ENCODE peak calls at places on chromosomes 12 and 14, in ten cellular contexts. K, L, D, Q, F, Y, U, C, G and Z are unnamed samples.

GRCh38 chr12:39764944-39765560 is 145.4 kb upstream of the ABCD2 start:
- DNase-seq in U (peak; percentile 57), G (peak; percentile 39), Q (peak; percentile 41), K (peak; percentile 23), C (peak; percentile 58), L (peak; percentile 78), Y (no peak), F (peak; percentile 68), D (peak; percentile 67), Z (peak; percentile 56)

GRCh38 chr12:132163041-132163910 is 19.0 kb downstream of the NOC4L start:
- DNase-seq in F (no peak), U (no peak), Y (no peak), G (no peak), K (no peak), D (no peak), C (peak; percentile 37), L (no peak), Q (no peak), Z (no peak)

GRCh38 chr12:107864235-107864634 is 89.7 kb downstream of the ASCL4 start:
- DNase-seq in G (peak; percentile 68), Y (no peak), Q (no peak), C (no peak), F (peak; percentile 63), D (no peak), U (no peak), L (no peak), K (no peak), Z (peak; percentile 29)

GRCh38 chr12:130147875-130148596 is 14.2 kb upstream of the FZD10 start:
- DNase-seq in Y (no peak), F (no peak), Q (no peak), C (no peak), K (no peak), D (no peak), U (no peak), L (no peak), G (no peak), Z (no peak)

GRCh38 chr12:131783915-131784541 is 44.2 kb upstream of the MMP17 start:
- DNase-seq in K (peak; percentile 73), F (peak; percentile 79), Q (no peak), L (peak; percentile 96), C (peak; percentile 84), Y (peak; percentile 71), U (peak; percentile 15), G (no peak), D (no peak), Z (no peak)

GRCh38 chr12:958449-959123 is 9.1 kb upstream of the RAD52 start:
- DNase-seq in C (peak; percentile 4), G (no peak), L (peak; percentile 51), K (no peak), Q (peak; percentile 49), F (no peak), U (no peak), Y (no peak), D (no peak), Z (no peak)

GRCh38 chr12:43370299-43370698 is 181.7 kb downstream of the ADAMTS20 start:
- DNase-seq in G (no peak), Q (no peak), F (no peak), C (peak; percentile 94), Y (no peak), L (peak; percentile 63), K (peak; percentile 76), D (no peak), U (no peak), Z (no peak)

GRCh38 chr12:86376052-86376451 is 119.9 kb upstream of the MGAT4C start:
- DNase-seq in C (no peak), Q (no peak), G (peak; percentile 17), L (no peak), Y (no peak), D (no peak), U (no peak), K (peak; percentile 3), F (peak; percentile 64), Z (no peak)

DNA sequence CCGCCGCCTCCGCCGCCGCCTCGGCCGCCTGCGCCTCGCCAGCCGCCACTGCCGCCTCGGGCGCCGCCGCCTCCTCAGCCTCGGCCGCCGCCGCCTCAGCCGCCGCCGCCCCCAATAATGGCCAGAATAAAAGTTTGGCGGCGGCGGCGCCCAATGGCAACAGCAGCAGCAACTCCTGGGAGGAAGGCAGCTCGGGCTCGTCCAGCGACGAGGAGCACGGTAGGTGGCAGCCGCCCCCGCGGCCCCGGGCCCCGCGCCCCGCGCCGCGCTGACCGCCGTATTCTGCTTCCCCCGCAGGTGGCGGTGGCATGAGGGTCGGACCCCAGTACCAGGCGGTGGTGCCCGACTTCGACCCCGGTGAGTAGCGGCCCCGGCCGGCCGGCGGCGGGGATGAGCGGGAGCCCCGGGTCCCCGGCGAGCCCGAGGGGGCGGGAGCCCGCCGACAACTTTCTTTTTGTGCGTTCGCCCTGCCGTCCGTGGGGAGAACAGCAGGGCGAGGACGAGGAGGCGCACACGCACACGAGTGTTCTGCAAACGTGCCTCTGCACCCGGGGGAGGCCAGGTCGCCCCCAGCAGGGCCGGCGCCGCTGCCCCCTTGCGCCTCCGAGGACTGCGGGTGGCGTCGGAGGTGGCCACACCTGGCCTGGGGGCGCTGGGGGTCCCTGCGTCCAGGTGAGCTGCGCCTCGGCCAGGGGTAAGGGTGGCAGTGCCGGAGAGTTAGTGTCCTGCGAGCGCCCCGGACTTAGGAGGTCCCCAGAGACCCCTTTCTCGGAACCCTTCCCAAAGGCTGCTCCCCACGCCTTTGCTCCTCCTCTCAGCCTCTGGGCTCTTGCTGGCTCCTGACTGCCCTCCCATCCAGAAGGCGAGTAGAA is 756 bp downstream of the RCOR1 start:
- DNase-seq in D (peak; percentile 76), F (peak; percentile 60), K (no peak), U (peak; percentile 37), C (peak; percentile 28), L (peak; percentile 84), G (peak; percentile 82), Q (peak; percentile 68), Y (peak; percentile 62), Z (peak; percentile 67)
- H3K79me2 ChIP-seq in D (peaks cover 54% of the 10 kb centered on the region), F (peaks cover 51% of the 10 kb centered on the region), K (peaks cover 60% of the 10 kb centered on the region), U (peaks cover 23% of the 10 kb centered on the region), C (peaks cover 54% of the 10 kb centered on the region), L (peaks cover 53% of the 10 kb centered on the region), G (peaks cover 64% of the 10 kb centered on the region), Q (peaks cover 36% of the 10 kb centered on the region), Y (peaks cover 71% of the 10 kb centered on the region), Z (peaks cover 52% of the 10 kb centered on the region)

GRCh38 chr14:22232486-22232885 is 356.5 kb downstream of the DAD1 start:
- DNase-seq in U (no peak), F (peak; percentile 65), K (no peak), C (no peak), D (no peak), G (no peak), L (no peak), Y (no peak), Q (no peak), Z (no peak)

GRCh38 chr14:22227084-22227483 is 361.9 kb downstream of the DAD1 start:
- DNase-seq in C (no peak), Y (no peak), Q (no peak), L (no peak), D (no peak), U (no peak), G (no peak), K (no peak), F (no peak), Z (no peak)

GRCh38 chr14:22231022-22231421 is 358.0 kb downstream of the DAD1 start:
- DNase-seq in F (no peak), U (no peak), L (no peak), Q (peak; percentile 60), G (no peak), K (no peak), C (no peak), Y (no peak), D (peak; percentile 56), Z (no peak)

GRCh38 chr14:22226381-22226780 is 362.6 kb downstream of the DAD1 start:
- DNase-seq in U (no peak), K (no peak), Q (peak; percentile 27), L (peak; percentile 2), F (peak; percentile 68), D (peak; percentile 94), C (peak; percentile 77), G (no peak), Y (peak; percentile 5), Z (no peak)

DNA sequence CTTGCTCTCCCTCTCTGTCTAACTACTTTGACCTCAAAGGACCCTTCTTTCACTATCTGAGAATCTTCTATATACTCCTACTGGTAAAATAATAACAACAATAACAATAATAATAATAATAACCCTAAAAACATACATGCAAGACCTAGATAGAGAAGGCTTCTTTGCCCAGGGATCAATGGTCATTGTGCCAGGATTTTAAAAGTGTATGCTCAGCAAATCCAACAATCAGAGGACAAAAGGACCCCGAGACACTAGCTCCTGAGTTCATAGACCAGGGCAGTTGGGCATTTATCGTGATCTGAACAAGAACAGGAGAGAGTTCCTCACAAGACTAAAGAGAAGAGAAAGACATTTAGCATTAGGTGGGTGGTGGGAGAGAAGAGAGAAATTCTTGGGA is 358.5 kb downstream of the DAD1 start:
- DNase-seq in D (no peak), G (no peak), Q (no peak), K (no peak), C (no peak), Y (no peak), U (no peak), L (no peak), F (no peak), Z (no peak)
- H3K4me2 ChIP-seq in D (peak overlapping the region; percentile 7), G (no peak overlapping the region), Q (no peak overlapping the region), K (no peak overlapping the region), C (no peak overlapping the region), Y (no peak overlapping the region), U (no peak overlapping the region), L (no peak overlapping the region), F (no peak overlapping the region), Z (no peak overlapping the region)

GRCh38 chr14:78617735-78618134 is 447.6 kb downstream of the NRXN3 start:
- DNase-seq in L (no peak), Q (no peak), F (no peak), D (no peak), K (no peak), U (no peak), Y (no peak), G (no peak), C (no peak), Z (no peak)
- H3K9me2 ChIP-seq in L (no peaks in the 10 kb centered on the region), Q (no peaks in the 10 kb centered on the region), F (no peaks in the 10 kb centered on the region), D (no peaks in the 10 kb centered on the region), K (no peaks in the 10 kb centered on the region), U (no peaks in the 10 kb centered on the region), Y (no peaks in the 10 kb centered on the region), G (no peaks in the 10 kb centered on the region), C (no peaks in the 10 kb centered on the region), Z (no peaks in the 10 kb centered on the region)

GRCh38 chr12:15754233-15754632 is 35.0 kb downstream of the EPS8 start:
- DNase-seq in C (no peak), L (peak; percentile 62), K (no peak), U (no peak), G (no peak), F (no peak), Q (no peak), D (no peak), Y (no peak), Z (no peak)

GRCh38 chr12:15756822-15757221 is 32.4 kb downstream of the EPS8 start:
- DNase-seq in C (peak; percentile 29), G (no peak), Y (no peak), U (no peak), K (no peak), F (no peak), D (no peak), L (peak; percentile 74), Q (no peak), Z (no peak)

GRCh38 chr12:15752780-15753179 is 36.4 kb downstream of the EPS8 start:
- DNase-seq in Q (no peak), D (no peak), U (no peak), C (no peak), G (no peak), F (no peak), L (peak; percentile 76), K (no peak), Y (no peak), Z (no peak)

GRCh38 chr12:15763336-15763735 is 25.9 kb downstream of the EPS8 start:
- DNase-seq in D (no peak), C (no peak), L (no peak), Y (no peak), K (no peak), F (no peak), Q (no peak), U (no peak), G (no peak), Z (no peak)

GRCh38 chr12:15757553-15758255 is 31.5 kb downstream of the EPS8 start:
- DNase-seq in G (no peak), U (no peak), Q (no peak), L (peak; percentile 98), D (no peak), Y (peak; percentile 62), C (peak; percentile 85), F (no peak), K (peak; percentile 84), Z (peak; percentile 60)
- H3K79me2 ChIP-seq in G (peaks cover 98% of the 10 kb centered on the region), U (no peaks in the 10 kb centered on the region), Q (no peaks in the 10 kb centered on the region), L (peaks cover 97% of the 10 kb centered on the region), D (no peaks in the 10 kb centered on the region), Y (peaks cover 98% of the 10 kb centered on the region), C (peaks cover 95% of the 10 kb centered on the region), F (no peaks in the 10 kb centered on the region), K (peaks cover 97% of the 10 kb centered on the region), Z (peaks cover 100% of the 10 kb centered on the region)